ENCODE peak calls at places on chromosomes 11 and 22, in ten cellular contexts. C is brain microvascular endothelial cell, A is AG04450, U is heart right ventricle, N is IMR-90, S is PC-3, R is Panc1, V is endothelial cell of umbilical vein, G is suprapubic skin, W is spleen. Y is an unnamed sample.

GRCh38 chr11:110077318-110077717 is 15.9 kb upstream of the ZC3H12C start:
- DNase-seq in U (no peak), A (no peak), C (no peak), N (no peak), G (no peak), W (no peak), R (no peak), V (no peak), S (no peak), Y (peak)

GRCh38 chr22:30275625-30276024 is 9.0 kb upstream of the OSM start:
- DNase-seq in N (no peak), A (no peak), S (no peak), G (no peak), V (no peak), U (no peak), C (no peak), W (no peak), R (no peak), Y (peak)

GRCh38 chr11:96314326-96315050 is 28.5 kb downstream of the MAML2 start:
- DNase-seq in R (no peak), G (no peak), U (no peak), W (no peak), V (peak), N (peak), S (peak), A (no peak), C (peak), Y (no peak)

GRCh38 chr11:77467993-77468392 is 5.9 kb downstream of the PAK1 start:
- DNase-seq in U (no peak), C (no peak), W (no peak), G (no peak), S (no peak), V (no peak), A (no peak), R (no peak), N (no peak), Y (peak)

GRCh38 chr11:120130176-120130980 is 7.5 kb downstream of the TRIM29 start:
- DNase-seq in N (no peak), V (no peak), C (no peak), S (no peak), W (peak), R (no peak), G (peak), A (no peak), U (no peak), Y (no peak)

GRCh38 chr11:125950696-125951645 is 5.1 kb downstream of the VSIG10L2 start:
- DNase-seq in C (no peak), W (peak), V (no peak), N (peak), R (no peak), A (no peak), S (no peak), U (peak), G (no peak), Y (no peak)

GRCh38 chr11:30143098-30143705 is 87.6 kb upstream of the FSHB start:
- DNase-seq in S (peak), W (no peak), R (peak), C (peak), U (no peak), N (peak), G (no peak), V (peak), A (peak), Y (peak)

GRCh38 chr11:92269021-92269420 is 44.4 kb downstream of the FAT3 start:
- DNase-seq in S (peak), R (peak), G (no peak), N (peak), A (peak), W (no peak), V (peak), U (no peak), C (peak), Y (peak)

GRCh38 chr11:79438631-79439429 is 2.0 kb downstream of the TENM4 start:
- DNase-seq in A (no peak), V (no peak), G (peak), N (peak), W (no peak), R (no peak), U (peak), S (no peak), C (no peak), Y (no peak)

GRCh38 chr22:29044657-29045176 is 16.9 kb downstream of the C22orf31 start:
- DNase-seq in C (peak), G (peak), A (no peak), U (no peak), S (no peak), W (no peak), V (peak), N (peak), R (no peak), Y (no peak)

GRCh38 chr11:8298801-8299786 is 35.4 kb upstream of the LMO1 start:
- DNase-seq in N (no peak), C (no peak), S (no peak), A (no peak), W (peak), V (no peak), R (no peak), U (no peak), G (no peak), Y (no peak)

GRCh38 chr11:44993971-44994705 is 43.5 kb upstream of the TP53I11 start:
- DNase-seq in V (no peak), U (no peak), R (no peak), W (no peak), A (no peak), S (no peak), C (no peak), N (no peak), G (peak), Y (no peak)

GRCh38 chr11:90134420-90135003 is at the start of gene NAALAD2:
- DNase-seq in R (no peak), N (peak), U (peak), S (no peak), V (peak), G (peak), W (peak), C (peak), A (no peak), Y (no peak)

GRCh38 chr11:127274328-127274676 is 273.7 kb upstream of the KIRREL3 start:
- DNase-seq in W (no peak), R (no peak), C (no peak), S (peak), N (no peak), A (no peak), G (no peak), V (no peak), U (no peak), Y (no peak)

GRCh38 chr22:43169310-43170130 is 17.4 kb downstream of the TTLL12 start:
- DNase-seq in S (no peak), A (no peak), N (no peak), U (no peak), C (no peak), R (no peak), V (no peak), W (no peak), G (no peak), Y (no peak)

GRCh38 chr11:125987066-125987641 is 41.3 kb downstream of the VSIG10L2 start:
- DNase-seq in W (no peak), A (no peak), S (no peak), U (no peak), C (no peak), R (no peak), N (no peak), G (no peak), V (no peak), Y (no peak)

GRCh38 chr22:32202539-32203180 is 2.2 kb downstream of the RFPL2 start:
- DNase-seq in N (peak), R (no peak), S (peak), C (peak), A (no peak), V (peak), G (no peak), W (no peak), U (peak), Y (peak)

GRCh38 chr11:48098024-48098423 is 117.7 kb downstream of the PTPRJ start:
- DNase-seq in N (no peak), A (no peak), C (no peak), W (no peak), U (no peak), S (no peak), R (no peak), G (no peak), V (no peak), Y (no peak)

GRCh38 chr11:111942826-111943225 is 5.7 kb downstream of the DIXDC1 start:
- DNase-seq in S (no peak), G (no peak), N (peak), A (no peak), C (peak), U (no peak), R (no peak), V (no peak), W (no peak), Y (no peak)

GRCh38 chr11:124880958-124881357 is 15.7 kb downstream of the ROBO3 start:
- DNase-seq in G (no peak), S (no peak), U (no peak), N (no peak), C (no peak), V (no peak), R (no peak), A (no peak), W (no peak), Y (no peak)

GRCh38 chr22:45889539-45890350 is 87.2 kb downstream of the WNT7B start:
- DNase-seq in R (no peak), C (peak), V (no peak), W (peak), U (no peak), N (peak), A (no peak), G (no peak), S (no peak), Y (no peak)

GRCh38 chr11:67370351-67371076 is 2.9 kb downstream of the CLCF1 start:
- DNase-seq in S (no peak), C (no peak), A (peak), R (no peak), U (no peak), W (no peak), N (peak), V (no peak), G (no peak), Y (no peak)

GRCh38 chr11:67367836-67368227 is 5.6 kb downstream of the CLCF1 start:
- DNase-seq in C (no peak), U (no peak), V (no peak), S (no peak), R (no peak), A (no peak), G (no peak), W (no peak), N (no peak), Y (no peak)

GRCh38 chr11:67368621-67369020 is 4.8 kb downstream of the CLCF1 start:
- DNase-seq in S (no peak), R (no peak), V (no peak), C (no peak), N (no peak), W (no peak), A (no peak), G (no peak), U (no peak), Y (no peak)

GRCh38 chr11:67369801-67370284 is 3.6 kb downstream of the CLCF1 start:
- DNase-seq in G (no peak), N (peak), S (no peak), R (no peak), A (no peak), U (no peak), V (no peak), W (no peak), C (no peak), Y (no peak)

GRCh38 chr11:67369275-67369674 is 4.1 kb downstream of the CLCF1 start:
- DNase-seq in W (no peak), R (no peak), C (no peak), N (no peak), A (no peak), G (no peak), U (no peak), V (no peak), S (no peak), Y (no peak)
- H3K4me3 ChIP-seq in W (no peak), R (no peak), C (no peak), N (no peak), A (no peak), G (no peak), U (no peak), V (no peak), S (no peak), Y (no peak)

DNA sequence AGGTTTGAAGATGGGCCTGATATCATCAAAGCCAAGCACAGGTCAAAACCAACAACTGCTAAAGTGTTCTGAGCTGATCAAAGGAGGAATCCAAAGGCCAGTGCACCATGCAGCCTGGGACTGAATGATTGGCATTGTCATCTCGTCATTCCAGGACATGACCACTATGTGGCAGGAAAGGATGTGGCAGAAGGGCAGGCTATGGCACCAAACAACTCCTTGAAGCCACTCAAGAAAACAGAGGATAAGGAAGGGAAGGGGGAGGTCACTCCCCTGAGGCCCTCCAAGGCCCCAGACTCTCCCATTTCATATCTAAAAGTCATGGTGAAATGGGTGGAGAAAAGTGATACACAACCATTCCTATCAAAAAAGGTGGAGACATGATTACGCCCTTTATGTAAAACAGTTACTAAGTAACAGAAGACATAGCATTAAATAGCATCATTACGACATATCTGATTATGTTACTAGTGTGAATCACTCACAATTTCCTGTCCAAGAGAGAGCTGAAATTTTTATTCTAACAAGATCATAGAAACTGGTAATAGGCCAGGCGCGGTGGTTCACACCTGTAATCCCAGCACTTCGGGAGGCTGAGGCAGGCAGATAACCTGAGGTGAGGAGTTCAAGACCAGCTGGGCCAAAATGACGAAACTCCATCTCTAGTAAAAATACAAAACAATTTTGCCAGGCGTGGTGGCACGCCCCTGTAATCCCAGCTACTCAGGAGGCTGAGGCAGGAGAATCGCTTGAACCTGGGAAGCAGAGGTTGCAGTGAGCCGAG is 49.3 kb downstream of the AHNAK start:
- DNase-seq in A (no peak), V (peak), N (peak), G (no peak), U (no peak), C (peak), W (no peak), R (peak), S (peak), Y (peak)
- H3K27ac ChIP-seq in A (no peak), V (peak), N (no peak), G (no peak), U (no peak), C (peak), W (peak), R (peak), S (peak), Y (peak)

GRCh38 chr11:65663634-65664200 is 1.0 kb upstream of the RELA start:
- DNase-seq in C (no peak), G (peak), S (peak), W (peak), V (peak), R (no peak), N (peak), U (peak), A (no peak), Y (peak)

GRCh38 chr11:65662802-65663633 is at the start of gene RELA:
- DNase-seq in N (peak), W (peak), V (peak), A (peak), R (peak), S (peak), G (peak), U (peak), C (peak), Y (peak)

GRCh38 chr11:65662247-65662801 is 392 bp downstream of the RELA start:
- DNase-seq in U (no peak), C (no peak), A (no peak), G (no peak), N (no peak), R (no peak), W (no peak), S (peak), V (peak), Y (no peak)

GRCh38 chr11:65660038-65660437 is 2.7 kb downstream of the RELA start:
- DNase-seq in N (no peak), G (no peak), V (no peak), A (no peak), W (peak), R (no peak), C (no peak), S (no peak), U (no peak), Y (no peak)

GRCh38 chr11:65661599-65662246 is 993 bp downstream of the RELA start:
- DNase-seq in N (no peak), A (no peak), C (no peak), S (no peak), G (no peak), U (no peak), R (no peak), V (no peak), W (peak), Y (no peak)
- H3K4me3 ChIP-seq in N (peak), A (peak), C (peak), S (peak), G (peak), U (peak), R (peak), V (peak), W (peak), Y (peak)

GRCh38 chr11:65121865-65122696 is at the start of the genes FAU and MRPL49:
- DNase-seq in C (peak), A (peak), V (peak), N (peak), W (peak), S (peak), G (peak), R (peak), U (peak), Y (peak)
- H3K27ac ChIP-seq in C (peak), A (peak), V (peak), N (peak), W (peak), S (peak), G (peak), R (peak), U (peak), Y (peak)

GRCh38 chr11:72460091-72460647 is 25.8 kb upstream of the CLPB start:
- DNase-seq in R (no peak), N (no peak), V (no peak), G (no peak), C (no peak), U (no peak), A (no peak), W (no peak), S (no peak), Y (no peak)
- H3K4me3 ChIP-seq in R (no peak), N (no peak), V (no peak), G (no peak), C (no peak), U (no peak), A (no peak), W (no peak), S (no peak), Y (no peak)

DNA sequence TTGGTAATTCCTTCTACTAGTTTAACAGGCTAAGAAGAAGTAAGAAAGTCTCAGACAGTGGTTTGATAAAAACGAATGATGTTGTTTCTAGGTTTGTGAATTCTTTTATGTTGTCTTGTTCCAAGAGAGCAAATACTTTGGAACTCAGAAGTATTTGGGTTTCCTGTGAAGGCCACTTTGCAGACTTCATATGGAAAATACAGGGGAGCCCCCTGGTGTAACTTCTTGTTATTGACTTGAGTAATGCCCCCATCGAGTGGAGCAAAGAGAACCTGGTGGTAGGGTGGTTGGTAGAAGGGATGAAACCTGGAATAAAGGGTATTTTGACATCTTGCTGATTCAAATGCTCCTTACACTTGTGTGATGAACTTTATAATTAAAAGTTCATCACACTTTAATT is 40.0 kb upstream of the PTH start:
- DNase-seq in S (peak), W (no peak), C (no peak), R (no peak), N (no peak), G (no peak), U (no peak), V (no peak), A (no peak), Y (no peak)
- H3K27ac ChIP-seq in S (no peak), W (no peak), C (no peak), R (no peak), N (no peak), G (no peak), U (no peak), V (no peak), A (no peak), Y (no peak)

GRCh38 chr11:64729851-64730382 is 6.9 kb upstream of the NRXN2 start:
- DNase-seq in V (no peak), U (no peak), S (peak), W (no peak), N (no peak), A (no peak), G (peak), C (no peak), R (no peak), Y (peak)
- H3K4me3 ChIP-seq in V (no peak), U (no peak), S (no peak), W (no peak), N (no peak), A (no peak), G (no peak), C (no peak), R (no peak), Y (no peak)

DNA sequence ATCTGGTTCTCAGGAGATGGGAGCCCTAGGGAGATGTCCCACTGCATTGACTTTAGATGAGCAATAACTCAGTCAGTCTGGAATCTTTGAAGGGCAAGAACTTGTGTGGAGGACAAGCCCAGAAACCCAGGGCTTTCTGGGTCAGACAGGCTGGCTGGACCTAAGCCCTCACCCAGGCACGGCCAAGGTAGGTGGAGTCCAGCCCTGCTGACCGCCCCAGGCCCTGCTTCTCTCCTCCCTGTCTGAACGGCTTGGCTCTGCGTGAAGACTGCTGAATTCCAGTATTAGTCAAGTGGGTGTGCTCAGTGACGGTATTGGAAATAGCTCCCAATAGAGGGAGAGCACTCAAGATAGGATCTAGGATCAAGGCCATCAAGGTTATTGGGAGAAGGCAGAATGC is 6.1 kb downstream of the CXCR5 start:
- DNase-seq in S (no peak), R (no peak), C (peak), N (no peak), V (no peak), U (peak), G (peak), A (no peak), W (no peak), Y (no peak)
- H3K27ac ChIP-seq in S (no peak), R (no peak), C (no peak), N (no peak), V (no peak), U (peak), G (no peak), A (no peak), W (peak), Y (no peak)

GRCh38 chr11:2867722-2868548 is 17.6 kb downstream of the CDKN1C start:
- DNase-seq in N (no peak), A (no peak), G (no peak), C (no peak), S (no peak), W (no peak), R (no peak), U (no peak), V (no peak), Y (no peak)
- H3K4me3 ChIP-seq in N (no peak), A (no peak), G (no peak), C (no peak), S (no peak), W (peak), R (no peak), U (peak), V (no peak), Y (no peak)